ENCODE peak calls at places on chromosomes 6 and 20, in four cellular contexts. W is cardiac muscle cell, T is uterus, L is PC-3. M is an unnamed sample. For H3K9me3 and H3K4me1, the result is how much of the 10 kb centered on the place peaks cover.

GRCh38 chr6:36224918-36225461 is 28.4 kb downstream of the BRPF3 start:
- DNase-seq in W (peak), T (no peak), L (peak), M (no peak)

GRCh38 chr6:155187096-155187495 is 76.7 kb upstream of the CLDN20 start:
- DNase-seq in W (no peak), T (no peak), L (no peak), M (no peak)

GRCh38 chr6:113476937-113477839 is 380.0 kb upstream of the MARCKS start:
- DNase-seq in W (no peak), T (no peak), L (peak), M (no peak)

GRCh38 chr20:38246357-38247165 is 14.0 kb downstream of the KIAA1755 start:
- DNase-seq in W (peak), T (peak), L (no peak), M (no peak)

GRCh38 chr6:111306104-111306888 is 176.7 kb downstream of the REV3L start:
- DNase-seq in W (no peak), T (no peak), L (peak), M (no peak)

GRCh38 chr6:147974376-147974775 is 368.3 kb upstream of the SASH1 start:
- DNase-seq in W (peak), T (no peak), L (peak), M (no peak)

GRCh38 chr6:42390228-42390934 is 61.3 kb downstream of the TRERF1 start:
- DNase-seq in W (no peak), T (no peak), L (no peak), M (no peak)

GRCh38 chr20:58854638-58855471 is 2.3 kb downstream of the GNAS start:
- DNase-seq in W (no peak), T (no peak), L (no peak), M (no peak)

GRCh38 chr6:165768961-165769360 is 105.9 kb upstream of the PDE10A start:
- DNase-seq in W (no peak), T (no peak), L (no peak), M (no peak)

GRCh38 chr6:165770430-165771082 is 107.5 kb upstream of the PDE10A start:
- DNase-seq in W (peak), T (no peak), L (no peak), M (no peak)

GRCh38 chr6:165767228-165767627 is 104.2 kb upstream of the PDE10A start:
- DNase-seq in W (peak), T (no peak), L (no peak), M (no peak)

GRCh38 chr6:165769401-165769800 is 106.4 kb upstream of the PDE10A start:
- DNase-seq in W (no peak), T (no peak), L (no peak), M (no peak)

DNA sequence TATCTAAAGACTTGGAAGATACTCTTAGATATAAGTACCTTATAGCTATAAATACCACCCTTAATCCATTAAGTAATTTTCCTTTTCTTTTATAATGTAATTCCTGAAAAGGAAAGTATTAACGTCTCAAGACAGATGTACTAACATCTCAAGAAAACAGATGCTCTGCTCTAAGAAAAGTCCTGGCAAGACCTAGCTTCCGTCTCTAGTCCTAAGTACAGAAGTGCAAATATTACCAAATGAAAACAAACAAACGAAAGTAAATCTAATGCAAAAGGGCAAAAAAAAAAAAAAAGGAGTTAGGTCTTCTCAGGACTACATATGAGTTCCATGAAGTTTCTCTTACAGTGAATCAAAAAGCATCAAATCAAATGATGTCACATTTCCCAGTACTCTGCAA is 106.8 kb upstream of the PDE10A start:
- DNase-seq in W (no peak), T (no peak), L (no peak), M (no peak)
- H3K9me3 ChIP-seq in W (under half), T (under half), L (under half), M (under half)

GRCh38 chr20:4162766-4163165 is 147.4 kb upstream of the RNF24 start:
- DNase-seq in W (no peak), T (no peak), L (no peak), M (no peak)
- H3K4me1 ChIP-seq in W (under half), T (under half), L (under half), M (under half)

DNA sequence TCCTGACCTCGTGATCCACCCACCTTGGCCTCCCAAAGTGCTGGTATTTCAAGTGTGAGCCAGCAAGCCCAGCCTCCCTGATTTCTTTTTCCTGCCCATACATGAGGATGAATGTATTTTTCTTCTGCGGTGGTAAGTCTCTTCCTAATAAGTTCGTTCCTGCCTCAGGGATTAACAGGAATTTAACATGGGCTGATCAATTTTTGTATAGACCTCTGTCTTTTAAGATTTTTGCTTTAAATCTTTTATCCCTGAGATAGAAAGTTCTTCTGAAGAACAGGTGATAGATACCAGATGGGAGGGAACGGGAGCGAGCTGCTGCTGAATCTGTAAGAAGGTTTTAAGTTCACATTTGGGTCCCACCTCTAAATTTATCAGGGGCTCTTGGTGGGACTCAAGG is 7.0 kb upstream of the ZNFX1 start:
- DNase-seq in W (no peak), T (no peak), L (no peak), M (no peak)
- H3K9me3 ChIP-seq in W (under half), T (under half), L (under half), M (under half)

GRCh38 chr20:49938173-49939163 is 2.3 kb downstream of the RNF114 start:
- DNase-seq in W (peak), T (peak), L (peak), M (no peak)
- H3K4me1 ChIP-seq in W (under half), T (under half), L (under half), M (under half)

DNA sequence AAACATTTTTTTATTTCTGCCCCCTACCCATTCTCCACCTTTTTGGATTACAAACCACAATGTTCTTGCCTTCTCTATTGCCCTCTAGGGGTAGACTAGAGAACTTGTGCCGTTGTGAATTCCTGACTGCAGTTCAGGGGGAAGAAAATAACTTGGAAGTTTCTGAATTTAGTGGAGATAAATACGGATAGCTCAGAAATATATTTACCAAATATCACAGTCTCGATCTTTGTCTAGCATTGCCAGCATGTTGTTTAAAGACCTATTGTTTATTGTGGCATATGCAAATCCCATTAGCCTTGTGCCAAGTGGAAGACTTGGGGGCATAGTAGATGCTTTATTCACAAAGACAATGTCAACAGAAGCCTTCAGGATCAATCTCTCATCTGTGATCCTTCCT is 154.1 kb upstream of the MMS22L start:
- DNase-seq in W (peak), T (no peak), L (peak), M (no peak)
- H3K9me3 ChIP-seq in W (under half), T (under half), L (under half), M (under half)

DNA sequence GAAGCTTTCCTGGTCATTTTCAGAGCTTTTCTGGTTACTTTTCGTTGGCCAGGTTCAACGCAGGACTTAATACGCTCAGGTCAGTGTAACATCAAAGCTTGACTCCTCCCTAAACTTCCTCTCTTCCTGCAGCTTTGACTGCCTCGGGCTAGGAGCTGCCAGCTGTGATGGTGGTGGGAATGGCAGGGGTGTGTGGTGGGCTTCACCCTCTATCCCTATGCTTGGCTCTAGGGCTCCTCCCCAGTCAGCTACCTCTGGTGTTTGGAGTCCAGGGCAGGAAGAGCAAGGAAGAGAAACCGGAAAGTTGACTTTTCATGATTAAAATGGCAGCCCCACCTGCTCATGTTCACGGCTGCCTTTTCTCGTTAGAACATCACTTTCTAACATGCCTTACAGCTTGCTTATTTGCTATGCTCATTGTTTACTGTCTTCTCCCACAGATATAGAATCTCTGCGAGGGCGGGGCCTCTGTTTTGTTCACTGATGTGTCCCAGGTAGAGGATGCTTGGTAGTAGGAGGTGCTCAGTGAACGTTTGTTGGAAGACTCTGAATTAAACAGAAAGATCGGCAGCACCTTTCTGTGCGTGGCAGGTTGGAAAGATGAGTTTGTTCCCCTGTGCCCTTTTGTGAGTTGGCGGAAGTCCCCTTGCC is 16.1 kb upstream of the PPP1R14C start:
- DNase-seq in W (no peak), T (no peak), L (no peak), M (no peak)
- H3K4me1 ChIP-seq in W (under half), T (under half), L (under half), M (under half)

M was measured in suprapubic skin.